ENCODE peak calls at places on chromosomes 7 and 10, in seven cellular contexts. U, N, I, T, D, C and H are unnamed samples.

GRCh38 chr7:44145419-44145968 is 4.4 kb upstream of the MYL7 start:
- DNase-seq in U (peak; percentile 73), N (no peak), I (peak; percentile 11), T (no peak), D (no peak), C (no peak), H (no peak)

GRCh38 chr10:14513061-14513460 is 182.3 kb upstream of the FRMD4A start:
- DNase-seq in U (no peak), N (no peak), I (no peak), T (no peak), D (no peak), C (no peak), H (no peak)

GRCh38 chr7:41187322-41187721 is 515.6 kb downstream of the INHBA start:
- DNase-seq in U (no peak), N (no peak), I (peak; percentile 48), T (no peak), D (no peak), C (no peak), H (no peak)

GRCh38 chr10:116545122-116545521 is 609 bp upstream of the PNLIP start:
- DNase-seq in U (no peak), N (no peak), I (no peak), T (no peak), D (no peak), C (no peak), H (no peak)

GRCh38 chr10:22437620-22438588 is 92.6 kb downstream of the SPAG6 start:
- DNase-seq in U (no peak), N (no peak), I (no peak), T (no peak), D (no peak), C (peak; percentile 34), H (no peak)

GRCh38 chr10:80171248-80171660 is 34.1 kb downstream of the ANXA11 start:
- DNase-seq in U (no peak), N (no peak), I (no peak), T (no peak), D (no peak), C (no peak), H (no peak)

GRCh38 chr10:124977648-124978375 is 35.9 kb downstream of the ZRANB1 start:
- DNase-seq in U (no peak), N (no peak), I (no peak), T (no peak), D (no peak), C (no peak), H (no peak)

GRCh38 chr10:48547981-48548380 is 56.9 kb downstream of the ARHGAP22 start:
- DNase-seq in U (no peak), N (no peak), I (no peak), T (no peak), D (peak; percentile 73), C (no peak), H (no peak)

GRCh38 chr7:128739048-128739962 is at the start of gene CALU:
- DNase-seq in U (peak; percentile 99), N (peak; percentile 63), I (peak; percentile 98), T (peak; percentile 97), D (peak; percentile 99), C (peak; percentile 99), H (peak; percentile 99)

GRCh38 chr7:38306136-38306535 is 32.7 kb upstream of the TARP start:
- DNase-seq in U (no peak), N (no peak), I (no peak), T (no peak), D (no peak), C (no peak), H (no peak)

GRCh38 chr7:155263522-155264197 is 34.0 kb upstream of the INSIG1 start:
- DNase-seq in U (no peak), N (no peak), I (peak; percentile 10), T (no peak), D (no peak), C (no peak), H (no peak)

GRCh38 chr7:5212633-5213285 is 22.7 kb downstream of the WIPI2 start:
- DNase-seq in U (peak; percentile 42), N (no peak), I (no peak), T (no peak), D (no peak), C (no peak), H (no peak)

GRCh38 chr10:84018826-84019225 is 120.5 kb upstream of the GHITM start:
- DNase-seq in U (no peak), N (no peak), I (no peak), T (no peak), D (no peak), C (no peak), H (no peak)

GRCh38 chr10:29177266-29177832 is 111.5 kb upstream of the LYZL1 start:
- DNase-seq in U (no peak), N (no peak), I (no peak), T (no peak), D (no peak), C (no peak), H (no peak)

GRCh38 chr7:101243786-101244384 is 996 bp downstream of the FIS1 start:
- DNase-seq in U (no peak), N (no peak), I (peak; percentile 51), T (peak; percentile 29), D (no peak), C (no peak), H (no peak)

GRCh38 chr7:99001482-99002145 is 123.3 kb downstream of the TRRAP start:
- DNase-seq in U (no peak), N (no peak), I (no peak), T (peak; percentile 6), D (peak; percentile 23), C (no peak), H (no peak)

GRCh38 chr10:96502561-96503267 is 11.0 kb downstream of the TLL2 start:
- DNase-seq in U (no peak), N (no peak), I (no peak), T (no peak), D (peak; percentile 62), C (no peak), H (no peak)

GRCh38 chr7:55177068-55177530 is 158.3 kb downstream of the EGFR start:
- DNase-seq in U (no peak), N (no peak), I (no peak), T (no peak), D (peak; percentile 70), C (peak; percentile 43), H (no peak)

GRCh38 chr7:98174334-98175259 is 36.6 kb upstream of the BHLHA15 start:
- DNase-seq in U (no peak), N (peak; percentile 50), I (no peak), T (no peak), D (no peak), C (no peak), H (no peak)

GRCh38 chr7:108094933-108095710 is 35.0 kb downstream of the LAMB4 start:
- DNase-seq in U (no peak), N (no peak), I (peak; percentile 91), T (peak; percentile 89), D (no peak), C (peak; percentile 71), H (peak; percentile 78)

GRCh38 chr7:83362786-83363185 is 200.1 kb upstream of the PCLO start:
- DNase-seq in U (no peak), N (no peak), I (no peak), T (peak; percentile 12), D (no peak), C (no peak), H (no peak)

GRCh38 chr10:5545011-5545410 is 20.2 kb downstream of the CALML3 start:
- DNase-seq in U (no peak), N (no peak), I (no peak), T (no peak), D (no peak), C (no peak), H (no peak)

GRCh38 chr7:40604601-40605438 is 470.0 kb downstream of the SUGCT start:
- DNase-seq in U (peak; percentile 70), N (no peak), I (peak; percentile 72), T (peak; percentile 25), D (peak; percentile 85), C (peak; percentile 66), H (no peak)

GRCh38 chr10:24884316-24884715 is 68.1 kb downstream of the PRTFDC1 start:
- DNase-seq in U (no peak), N (no peak), I (no peak), T (no peak), D (no peak), C (no peak), H (no peak)

GRCh38 chr7:157602581-157602980 is 265.8 kb downstream of the DNAJB6 start:
- DNase-seq in U (no peak), N (no peak), I (no peak), T (no peak), D (no peak), C (no peak), H (no peak)